ENCODE peak calls at places on chromosome 1, in four cellular contexts. One of them, this sample, is unnamed.

GRCh38 chr1:205973377-205974232 is 29.6 kb downstream of the RAB7B start:
- DNase-seq in HFF-Myc: no peak
- DNase-seq in activated naive CD8-positive, alpha-beta T cell treated with anti-CD3 and anti-CD28 coated beads for 36 hours: no peak
- DNase-seq in GF-D8: no peak
- DNase-seq in this sample: no peak

GRCh38 chr1:14369526-14370213 is 228.8 kb upstream of the KAZN start:
- DNase-seq in HFF-Myc: no peak
- DNase-seq in activated naive CD8-positive, alpha-beta T cell treated with anti-CD3 and anti-CD28 coated beads for 36 hours: no peak
- DNase-seq in GF-D8: no peak
- DNase-seq in this sample: no peak

GRCh38 chr1:100132566-100133477 is at the start of the genes SASS6 and TRMT13:
- DNase-seq in HFF-Myc: peak; percentile 94
- DNase-seq in activated naive CD8-positive, alpha-beta T cell treated with anti-CD3 and anti-CD28 coated beads for 36 hours: peak; percentile 92
- DNase-seq in GF-D8: peak; percentile 97
- DNase-seq in this sample: peak; percentile 84

GRCh38 chr1:176754663-176755062 is 291.7 kb downstream of the PAPPA2 start:
- DNase-seq in HFF-Myc: no peak
- DNase-seq in activated naive CD8-positive, alpha-beta T cell treated with anti-CD3 and anti-CD28 coated beads for 36 hours: no peak
- DNase-seq in GF-D8: no peak
- DNase-seq in this sample: no peak

GRCh38 chr1:229128209-229128608 is 142.7 kb upstream of the RAB4A start:
- DNase-seq in HFF-Myc: no peak
- DNase-seq in activated naive CD8-positive, alpha-beta T cell treated with anti-CD3 and anti-CD28 coated beads for 36 hours: no peak
- DNase-seq in GF-D8: no peak
- DNase-seq in this sample: no peak

GRCh38 chr1:164638506-164639202 is 79.7 kb downstream of the PBX1 start:
- DNase-seq in HFF-Myc: no peak
- DNase-seq in activated naive CD8-positive, alpha-beta T cell treated with anti-CD3 and anti-CD28 coated beads for 36 hours: no peak
- DNase-seq in GF-D8: no peak
- DNase-seq in this sample: no peak

GRCh38 chr1:168654198-168654910 is 74.7 kb downstream of the DPT start:
- DNase-seq in HFF-Myc: no peak
- DNase-seq in activated naive CD8-positive, alpha-beta T cell treated with anti-CD3 and anti-CD28 coated beads for 36 hours: no peak
- DNase-seq in GF-D8: no peak
- DNase-seq in this sample: no peak

GRCh38 chr1:30668546-30669327 is 54.6 kb downstream of the MATN1 start:
- DNase-seq in HFF-Myc: no peak
- DNase-seq in activated naive CD8-positive, alpha-beta T cell treated with anti-CD3 and anti-CD28 coated beads for 36 hours: no peak
- DNase-seq in GF-D8: no peak
- DNase-seq in this sample: no peak

GRCh38 chr1:175338447-175339135 is 146.0 kb upstream of the KIAA0040 start:
- DNase-seq in HFF-Myc: no peak
- DNase-seq in activated naive CD8-positive, alpha-beta T cell treated with anti-CD3 and anti-CD28 coated beads for 36 hours: peak; percentile 53
- DNase-seq in GF-D8: no peak
- DNase-seq in this sample: no peak

GRCh38 chr1:113269577-113269976 is 120.7 kb upstream of the MAGI3 start:
- DNase-seq in HFF-Myc: no peak
- DNase-seq in activated naive CD8-positive, alpha-beta T cell treated with anti-CD3 and anti-CD28 coated beads for 36 hours: no peak
- DNase-seq in GF-D8: no peak
- DNase-seq in this sample: no peak

GRCh38 chr1:245588250-245588649 is 433.5 kb downstream of the KIF26B start:
- DNase-seq in HFF-Myc: no peak
- DNase-seq in activated naive CD8-positive, alpha-beta T cell treated with anti-CD3 and anti-CD28 coated beads for 36 hours: no peak
- DNase-seq in GF-D8: no peak
- DNase-seq in this sample: no peak

GRCh38 chr1:50332941-50333594 is 90.2 kb downstream of the DMRTA2 start:
- DNase-seq in HFF-Myc: peak; percentile 9
- DNase-seq in activated naive CD8-positive, alpha-beta T cell treated with anti-CD3 and anti-CD28 coated beads for 36 hours: peak; percentile 65
- DNase-seq in GF-D8: no peak
- DNase-seq in this sample: no peak

This sample was measured in Panc1.